ENCODE peak calls at places on chromosomes 3 and 15, in four cellular contexts. One of them, this sample, is unnamed.

GRCh38 chr3:30073622-30074021 is 532.8 kb upstream of the TGFBR2 start:
- DNase-seq in GM19239: no peak
- DNase-seq in CD4-positive, alpha-beta memory T cell: no peak
- DNase-seq in tibial artery: no peak
- DNase-seq in this sample: peak

GRCh38 chr3:1692428-1692827 is 406.2 kb upstream of the CNTN4 start:
- DNase-seq in GM19239: no peak
- DNase-seq in CD4-positive, alpha-beta memory T cell: no peak
- DNase-seq in tibial artery: no peak
- DNase-seq in this sample: no peak

GRCh38 chr3:81472600-81473362 is 288.7 kb downstream of the GBE1 start:
- DNase-seq in GM19239: no peak
- DNase-seq in CD4-positive, alpha-beta memory T cell: no peak
- DNase-seq in tibial artery: no peak
- DNase-seq in this sample: no peak

GRCh38 chr3:55064164-55064563 is 136.3 kb upstream of the LRTM1 start:
- DNase-seq in GM19239: no peak
- DNase-seq in CD4-positive, alpha-beta memory T cell: no peak
- DNase-seq in tibial artery: no peak
- DNase-seq in this sample: no peak

GRCh38 chr3:15647629-15648167 is 46.2 kb downstream of the BTD start:
- DNase-seq in GM19239: peak
- DNase-seq in CD4-positive, alpha-beta memory T cell: peak
- DNase-seq in tibial artery: no peak
- DNase-seq in this sample: peak

GRCh38 chr15:85872125-85872524 is 77.4 kb upstream of the KLHL25 start:
- DNase-seq in GM19239: no peak
- DNase-seq in CD4-positive, alpha-beta memory T cell: no peak
- DNase-seq in tibial artery: no peak
- DNase-seq in this sample: no peak

GRCh38 chr15:101578443-101578894 is 73.7 kb downstream of the TM2D3 start:
- DNase-seq in GM19239: no peak
- DNase-seq in CD4-positive, alpha-beta memory T cell: no peak
- DNase-seq in tibial artery: no peak
- DNase-seq in this sample: peak

GRCh38 chr15:36591534-36592411 is 12.3 kb downstream of the CDIN1 start:
- DNase-seq in GM19239: no peak
- DNase-seq in CD4-positive, alpha-beta memory T cell: no peak
- DNase-seq in tibial artery: no peak
- DNase-seq in this sample: peak

GRCh38 chr15:58475573-58476524 is 44.1 kb downstream of the LIPC start:
- DNase-seq in GM19239: no peak
- DNase-seq in CD4-positive, alpha-beta memory T cell: no peak
- DNase-seq in tibial artery: peak
- DNase-seq in this sample: peak

GRCh38 chr3:124246949-124247348 is 255.0 kb upstream of the ROPN1 start:
- DNase-seq in GM19239: no peak
- DNase-seq in CD4-positive, alpha-beta memory T cell: no peak
- DNase-seq in tibial artery: no peak
- DNase-seq in this sample: peak

GRCh38 chr15:57495037-57495436 is 96.7 kb upstream of the MYZAP start:
- DNase-seq in GM19239: no peak
- DNase-seq in CD4-positive, alpha-beta memory T cell: no peak
- DNase-seq in tibial artery: no peak
- DNase-seq in this sample: peak

GRCh38 chr3:12371525-12372140 is 82.8 kb downstream of the PPARG start:
- DNase-seq in GM19239: no peak
- DNase-seq in CD4-positive, alpha-beta memory T cell: no peak
- DNase-seq in tibial artery: no peak
- DNase-seq in this sample: peak

GRCh38 chr15:72341361-72341760 is 21.4 kb upstream of the CELF6 start:
- DNase-seq in GM19239: no peak
- DNase-seq in CD4-positive, alpha-beta memory T cell: no peak
- DNase-seq in tibial artery: no peak
- DNase-seq in this sample: peak

GRCh38 chr3:166283856-166284255 is 446.6 kb upstream of the BCHE start:
- DNase-seq in GM19239: no peak
- DNase-seq in CD4-positive, alpha-beta memory T cell: no peak
- DNase-seq in tibial artery: peak
- DNase-seq in this sample: peak

GRCh38 chr15:95994418-95994817 is 336.1 kb upstream of the NR2F2 start:
- DNase-seq in GM19239: no peak
- DNase-seq in CD4-positive, alpha-beta memory T cell: no peak
- DNase-seq in tibial artery: no peak
- DNase-seq in this sample: peak

GRCh38 chr3:99721633-99722007 is 83.2 kb downstream of the COL8A1 start:
- DNase-seq in GM19239: no peak
- DNase-seq in CD4-positive, alpha-beta memory T cell: no peak
- DNase-seq in tibial artery: no peak
- DNase-seq in this sample: no peak